ENCODE peak calls at places on chromosomes 6 and 20, in four cellular contexts. One of them, this sample, is unnamed.

GRCh38 chr6:21653323-21653722 is 59.8 kb downstream of the SOX4 start:
- DNase-seq in BJ: no peak
- DNase-seq in omental fat pad: no peak
- DNase-seq in astrocyte: no peak
- DNase-seq in this sample: no peak

GRCh38 chr20:24132246-24132645 is 143.7 kb upstream of the GGTLC1 start:
- DNase-seq in omental fat pad: no peak
- DNase-seq in BJ: no peak
- DNase-seq in astrocyte: no peak
- DNase-seq in this sample: no peak

GRCh38 chr20:23161968-23162696 is 76.0 kb upstream of the CD93 start:
- DNase-seq in astrocyte: peak
- DNase-seq in omental fat pad: peak
- DNase-seq in BJ: no peak
- DNase-seq in this sample: peak

GRCh38 chr6:33949877-33950831 is 146.4 kb upstream of the MLN start:
- DNase-seq in BJ: no peak
- DNase-seq in astrocyte: no peak
- DNase-seq in omental fat pad: no peak
- DNase-seq in this sample: no peak

GRCh38 chr20:23143098-23143497 is 57.0 kb upstream of the CD93 start:
- DNase-seq in astrocyte: peak
- DNase-seq in omental fat pad: peak
- DNase-seq in BJ: peak
- DNase-seq in this sample: no peak

GRCh38 chr20:42255820-42256219 is 637.6 kb upstream of the CHD6 start:
- DNase-seq in omental fat pad: no peak
- DNase-seq in BJ: no peak
- DNase-seq in astrocyte: no peak
- DNase-seq in this sample: no peak

GRCh38 chr6:109428889-109429477 is 11.4 kb downstream of the PPIL6 start:
- DNase-seq in astrocyte: peak
- DNase-seq in BJ: peak
- DNase-seq in omental fat pad: no peak
- DNase-seq in this sample: no peak

GRCh38 chr6:154261688-154262397 is 94.8 kb downstream of the IPCEF1 start:
- DNase-seq in omental fat pad: no peak
- DNase-seq in astrocyte: no peak
- DNase-seq in BJ: no peak
- DNase-seq in this sample: no peak

GRCh38 chr6:31794866-31795615 is 511 bp downstream of the VARS1 start:
- DNase-seq in BJ: no peak
- DNase-seq in astrocyte: no peak
- DNase-seq in omental fat pad: no peak
- DNase-seq in this sample: peak

GRCh38 chr6:147486683-147487082 is 21.8 kb upstream of the SAMD5 start:
- DNase-seq in BJ: no peak
- DNase-seq in astrocyte: no peak
- DNase-seq in omental fat pad: no peak
- DNase-seq in this sample: no peak

GRCh38 chr20:53900380-53900999 is 169.9 kb downstream of the BCAS1 start:
- DNase-seq in astrocyte: peak
- DNase-seq in omental fat pad: no peak
- DNase-seq in BJ: peak
- DNase-seq in this sample: no peak

GRCh38 chr6:111250743-111251406 is 163.6 kb downstream of the SLC16A10 start:
- DNase-seq in omental fat pad: no peak
- DNase-seq in astrocyte: no peak
- DNase-seq in BJ: no peak
- DNase-seq in this sample: no peak

GRCh38 chr20:41418739-41419293 is 52.2 kb upstream of the EMILIN3 start:
- DNase-seq in omental fat pad: no peak
- DNase-seq in BJ: no peak
- DNase-seq in astrocyte: no peak
- DNase-seq in this sample: no peak

GRCh38 chr6:80151641-80152040 is 45.2 kb downstream of the BCKDHB start:
- DNase-seq in omental fat pad: no peak
- DNase-seq in BJ: no peak
- DNase-seq in astrocyte: no peak
- DNase-seq in this sample: no peak

GRCh38 chr20:50009521-50010454 is 27.0 kb downstream of the SNAI1 start:
- DNase-seq in astrocyte: no peak
- DNase-seq in BJ: no peak
- DNase-seq in omental fat pad: no peak
- DNase-seq in this sample: no peak

GRCh38 chr20:25126630-25127029 is 44.7 kb upstream of the VSX1 start:
- DNase-seq in BJ: no peak
- DNase-seq in astrocyte: no peak
- DNase-seq in omental fat pad: no peak
- DNase-seq in this sample: no peak

GRCh38 chr6:87200469-87201174 is 45.3 kb downstream of the ZNF292 start:
- DNase-seq in astrocyte: no peak
- DNase-seq in BJ: no peak
- DNase-seq in omental fat pad: no peak
- DNase-seq in this sample: no peak

GRCh38 chr6:33758807-33759206 is 12.1 kb upstream of the IP6K3 start:
- DNase-seq in omental fat pad: no peak
- DNase-seq in astrocyte: no peak
- DNase-seq in BJ: no peak
- DNase-seq in this sample: no peak

GRCh38 chr20:11394145-11394833 is 523.4 kb upstream of the BTBD3 start:
- DNase-seq in omental fat pad: no peak
- DNase-seq in BJ: peak
- DNase-seq in astrocyte: peak
- DNase-seq in this sample: no peak

GRCh38 chr6:35483490-35483889 is 13.4 kb downstream of the TEAD3 start:
- DNase-seq in astrocyte: no peak
- DNase-seq in BJ: no peak
- DNase-seq in omental fat pad: no peak
- DNase-seq in this sample: no peak

GRCh38 chr6:56749632-56750151 is 107.0 kb upstream of the DST start:
- DNase-seq in omental fat pad: no peak
- DNase-seq in BJ: peak
- DNase-seq in astrocyte: peak
- DNase-seq in this sample: no peak

GRCh38 chr6:6560909-6561308 is 27.6 kb upstream of the LY86 start:
- DNase-seq in omental fat pad: no peak
- DNase-seq in astrocyte: no peak
- DNase-seq in BJ: no peak
- DNase-seq in this sample: no peak

DNA sequence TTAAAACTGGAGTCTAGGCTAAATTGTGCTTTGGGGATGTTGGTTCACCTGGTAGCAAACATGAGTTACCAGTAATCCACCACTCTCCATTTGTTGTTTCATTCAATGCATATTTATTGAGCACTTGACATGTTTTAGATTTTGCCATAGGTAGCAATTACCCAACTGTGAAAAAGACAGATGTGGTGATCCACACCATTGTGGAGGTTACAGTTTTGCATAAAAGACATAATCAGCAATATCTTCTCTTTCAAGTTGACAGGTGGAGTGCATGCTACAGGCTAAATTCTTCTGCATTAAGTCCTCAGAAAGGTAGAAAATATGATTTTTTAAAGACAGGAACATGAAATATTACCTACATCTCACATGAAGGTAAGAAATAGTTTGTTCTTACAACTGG is 143.0 kb upstream of the TSHZ2 start:
- DNase-seq in BJ: no peak
- DNase-seq in astrocyte: no peak
- DNase-seq in omental fat pad: no peak
- DNase-seq in this sample: no peak
- TF ChIP-seq CTCF in BJ: no peak
- TF ChIP-seq CTCF in astrocyte: no peak
- TF ChIP-seq CTCF in omental fat pad: no peak
- TF ChIP-seq CTCF in this sample: no peak

GRCh38 chr6:88633782-88634181 is 329.6 kb downstream of the RNGTT start:
- DNase-seq in astrocyte: no peak
- DNase-seq in BJ: no peak
- DNase-seq in omental fat pad: no peak
- DNase-seq in this sample: no peak

GRCh38 chr6:88631830-88632229 is 331.6 kb downstream of the RNGTT start:
- DNase-seq in omental fat pad: no peak
- DNase-seq in astrocyte: no peak
- DNase-seq in BJ: no peak
- DNase-seq in this sample: no peak

GRCh38 chr6:88626460-88626859 is 337.0 kb downstream of the RNGTT start:
- DNase-seq in astrocyte: peak
- DNase-seq in BJ: no peak
- DNase-seq in omental fat pad: no peak
- DNase-seq in this sample: no peak

GRCh38 chr6:88629838-88630462 is 333.5 kb downstream of the RNGTT start:
- DNase-seq in BJ: no peak
- DNase-seq in astrocyte: no peak
- DNase-seq in omental fat pad: no peak
- DNase-seq in this sample: no peak
- TF ChIP-seq CTCF in BJ: no peak
- TF ChIP-seq CTCF in astrocyte: no peak
- TF ChIP-seq CTCF in omental fat pad: no peak
- TF ChIP-seq CTCF in this sample: no peak

DNA sequence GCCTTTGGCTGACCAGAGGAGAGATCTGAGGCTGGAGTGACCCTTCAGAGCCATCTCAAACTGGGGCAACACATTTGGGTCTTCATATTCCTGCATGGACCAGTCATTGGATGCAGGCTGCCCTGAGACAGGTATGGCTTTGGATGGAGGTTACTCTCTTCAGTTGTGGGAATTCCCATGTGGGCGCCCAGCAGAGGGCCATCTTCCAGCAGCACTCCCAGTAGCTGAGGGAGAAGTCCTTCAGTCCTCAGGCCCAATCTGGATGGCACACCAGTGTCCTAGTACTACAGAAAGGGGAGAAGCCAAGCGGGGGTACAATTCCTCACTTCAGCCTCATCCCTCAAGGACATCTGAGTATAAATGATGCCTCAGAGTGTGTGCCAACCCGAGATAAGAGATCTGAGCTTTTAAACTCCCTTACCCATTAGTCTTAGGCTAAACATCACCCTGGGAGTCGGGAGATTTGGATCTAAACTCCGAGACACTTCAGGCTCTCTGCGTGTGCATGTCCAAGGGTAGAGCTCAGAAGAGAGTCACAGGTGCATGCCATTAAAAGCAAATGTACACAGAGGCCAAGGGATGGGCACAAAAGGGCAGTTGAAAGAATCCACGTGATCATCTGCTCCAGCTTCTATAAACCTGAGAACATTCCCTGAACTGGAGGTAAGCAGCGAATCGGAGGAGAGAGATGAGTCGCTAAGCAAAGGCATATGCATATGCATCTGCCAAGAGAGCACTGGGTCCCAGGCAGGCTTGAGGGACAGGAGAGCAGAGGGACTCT is 204.6 kb downstream of the CD83 start:
- DNase-seq in BJ: no peak
- DNase-seq in astrocyte: no peak
- DNase-seq in omental fat pad: no peak
- DNase-seq in this sample: no peak
- TF ChIP-seq CTCF in BJ: peak
- TF ChIP-seq CTCF in astrocyte: no peak
- TF ChIP-seq CTCF in omental fat pad: no peak
- TF ChIP-seq CTCF in this sample: no peak

DNA sequence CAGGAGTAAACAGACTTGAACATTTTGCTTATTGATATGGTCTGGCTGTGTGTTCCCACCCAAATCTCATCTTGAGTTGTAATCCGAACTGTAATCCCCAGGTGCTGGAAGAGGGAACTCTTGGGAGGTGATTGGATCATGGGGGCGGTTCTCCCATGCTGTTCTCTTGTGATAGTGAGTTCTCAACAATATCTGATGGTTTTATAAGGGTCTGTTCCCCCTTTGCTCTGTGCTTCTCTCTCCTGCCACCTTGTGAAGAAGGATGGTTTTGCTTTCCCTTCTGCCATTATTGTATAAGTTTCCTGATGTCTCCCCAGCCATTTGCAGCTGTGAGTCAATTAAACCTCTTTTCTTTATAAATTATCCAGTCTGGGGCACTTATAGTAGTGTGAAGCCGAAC is 40.0 kb downstream of the MYLIP start:
- DNase-seq in BJ: no peak
- DNase-seq in omental fat pad: no peak
- DNase-seq in astrocyte: no peak
- DNase-seq in this sample: no peak
- TF ChIP-seq CTCF in BJ: peak
- TF ChIP-seq CTCF in omental fat pad: no peak
- TF ChIP-seq CTCF in astrocyte: peak
- TF ChIP-seq CTCF in this sample: no peak

DNA sequence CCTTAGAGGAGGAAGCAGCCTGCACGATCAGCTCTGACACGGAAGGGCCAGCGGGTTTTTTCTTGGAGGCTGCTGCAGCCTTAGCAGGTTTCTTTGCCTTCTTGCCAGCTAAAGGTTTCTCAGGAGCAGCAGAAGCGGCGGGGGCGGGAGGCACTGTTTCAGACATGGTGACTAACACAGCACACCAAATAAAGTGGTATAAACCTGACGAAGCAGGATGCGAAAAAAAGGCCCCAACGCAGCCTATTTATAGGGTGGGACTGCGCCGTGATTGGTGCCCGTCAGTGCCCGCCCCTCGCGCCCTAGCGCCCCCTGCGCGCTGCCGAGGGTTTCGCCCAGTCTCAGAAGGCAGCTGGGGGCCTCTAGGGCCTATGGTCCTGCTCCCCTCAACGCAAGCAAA is 55.0 kb downstream of the TRIM38 start:
- DNase-seq in BJ: no peak
- DNase-seq in astrocyte: peak
- DNase-seq in omental fat pad: peak
- DNase-seq in this sample: no peak
- TF ChIP-seq CTCF in BJ: peak
- TF ChIP-seq CTCF in astrocyte: peak
- TF ChIP-seq CTCF in omental fat pad: no peak
- TF ChIP-seq CTCF in this sample: no peak

DNA sequence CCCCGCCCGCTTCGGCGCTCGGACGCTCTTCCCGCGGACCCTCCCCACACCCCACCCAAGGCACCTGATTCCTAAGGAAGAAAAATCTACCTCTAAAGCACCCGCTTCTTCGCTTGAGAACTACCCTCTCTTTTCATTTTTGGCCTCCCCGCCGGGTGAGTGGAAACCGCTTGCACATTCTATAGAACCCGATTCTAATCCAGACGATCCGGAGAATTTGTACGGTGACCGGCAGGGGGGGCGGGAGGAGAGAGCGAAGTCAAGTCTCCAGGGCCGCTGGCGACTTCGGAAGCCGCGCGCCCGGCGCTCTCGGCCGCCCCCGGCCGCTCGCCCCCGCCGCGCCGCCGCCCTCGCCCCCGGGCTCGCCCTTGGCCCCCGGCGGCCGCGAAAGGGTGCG is at the start of gene RBM24:
- DNase-seq in astrocyte: peak
- DNase-seq in omental fat pad: peak
- DNase-seq in BJ: no peak
- DNase-seq in this sample: peak
- TF ChIP-seq CTCF in astrocyte: no peak
- TF ChIP-seq CTCF in omental fat pad: no peak
- TF ChIP-seq CTCF in BJ: peak
- TF ChIP-seq CTCF in this sample: no peak

DNA sequence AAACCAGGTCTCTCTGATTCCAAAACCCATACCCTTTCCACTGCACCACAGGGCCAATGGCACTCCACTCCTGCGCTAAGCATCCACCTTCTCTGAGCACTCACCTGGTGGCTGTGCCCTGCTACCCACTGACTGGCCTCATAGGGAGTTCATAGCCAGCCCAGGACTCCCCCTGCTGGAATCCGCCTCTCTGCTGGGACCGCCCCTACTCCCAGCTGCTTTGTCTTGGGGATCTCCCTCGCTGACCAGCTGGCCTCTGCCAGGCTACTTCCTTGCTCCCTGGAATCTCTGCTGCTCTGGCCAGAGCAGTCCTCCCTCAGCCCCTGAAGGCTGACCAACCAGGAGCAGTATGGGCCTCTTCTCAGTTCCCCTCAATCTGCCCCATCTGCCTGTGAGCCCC is 129.7 kb downstream of the FAXC start:
- DNase-seq in astrocyte: no peak
- DNase-seq in BJ: no peak
- DNase-seq in omental fat pad: no peak
- DNase-seq in this sample: no peak
- TF ChIP-seq CTCF in astrocyte: no peak
- TF ChIP-seq CTCF in BJ: no peak
- TF ChIP-seq CTCF in omental fat pad: no peak
- TF ChIP-seq CTCF in this sample: no peak